ENCODE peak calls at places on chromosomes 7 and 10, in nine cellular contexts. Y, E, D, X, N, P, W, G and Z are unnamed samples.

GRCh38 chr7:50418086-50418515 is 32.0 kb downstream of the FIGNL1 start:
- DNase-seq in W (peak), N (peak), E (peak), Y (peak), P (peak), G (peak), X (peak), D (peak), Z (peak)

GRCh38 chr10:35216303-35216905 is 89.8 kb downstream of the CREM start:
- DNase-seq in G (no peak), X (no peak), Y (peak), W (no peak), E (peak), D (no peak), P (no peak), N (no peak), Z (no peak)

GRCh38 chr7:89623018-89623672 is 531.1 kb upstream of the STEAP1 start:
- DNase-seq in X (no peak), P (peak), W (peak), N (peak), Y (peak), G (peak), D (peak), E (peak), Z (peak)

GRCh38 chr7:134368851-134369533 is 52.3 kb upstream of the SLC35B4 start:
- DNase-seq in G (peak), N (no peak), W (no peak), Y (no peak), X (no peak), D (peak), E (peak), P (peak), Z (no peak)

GRCh38 chr7:82677493-82677892 is 233.9 kb upstream of the CACNA2D1 start:
- DNase-seq in Y (peak), D (peak), P (no peak), W (no peak), E (peak), X (no peak), N (peak), G (no peak), Z (no peak)

GRCh38 chr10:78199759-78200158 is 166.1 kb downstream of the RPS24 start:
- DNase-seq in Y (no peak), G (no peak), E (no peak), X (no peak), W (no peak), P (no peak), D (no peak), N (no peak), Z (no peak)

GRCh38 chr7:116122972-116123595 is 87.3 kb upstream of the TES start:
- DNase-seq in P (no peak), N (peak), W (peak), Y (peak), D (peak), E (peak), X (peak), G (peak), Z (no peak)

GRCh38 chr7:54785261-54785660 is 26.2 kb upstream of the SEC61G start:
- DNase-seq in E (no peak), P (no peak), N (no peak), D (no peak), X (peak), W (no peak), G (no peak), Y (no peak), Z (no peak)

GRCh38 chr10:30591249-30591670 is 38.3 kb downstream of the LYZL2 start:
- DNase-seq in E (peak), G (no peak), P (peak), D (peak), Y (peak), N (peak), W (peak), X (no peak), Z (peak)

GRCh38 chr7:142158741-142159496 is 47.4 kb downstream of the MGAM2 start:
- DNase-seq in D (no peak), W (no peak), X (no peak), G (no peak), P (no peak), E (no peak), Y (no peak), N (no peak), Z (no peak)

GRCh38 chr7:142150869-142151268 is 39.4 kb downstream of the MGAM2 start:
- DNase-seq in P (no peak), D (no peak), N (no peak), G (no peak), W (no peak), Y (no peak), X (peak), E (no peak), Z (no peak)

GRCh38 chr7:142152076-142152475 is 40.6 kb downstream of the MGAM2 start:
- DNase-seq in D (no peak), X (no peak), P (no peak), E (no peak), G (no peak), Y (no peak), N (no peak), W (no peak), Z (no peak)

GRCh38 chr7:142153400-142153799 is 41.9 kb downstream of the MGAM2 start:
- DNase-seq in G (no peak), X (no peak), D (no peak), N (no peak), Y (peak), E (peak), W (peak), P (peak), Z (no peak)
- TF ChIP-seq CTCF in G (no peak), X (peak), D (no peak), N (peak), Y (peak), E (peak), W (peak), P (peak), Z (peak)

GRCh38 chr7:137925754-137926153 is 76.1 kb downstream of the CREB3L2 start:
- DNase-seq in W (no peak), N (no peak), D (no peak), P (no peak), G (no peak), Y (no peak), X (no peak), E (no peak), Z (no peak)
- H3K4me3 ChIP-seq in W (no peak), N (no peak), D (no peak), P (no peak), G (no peak), Y (no peak), X (no peak), E (no peak), Z (no peak)

DNA sequence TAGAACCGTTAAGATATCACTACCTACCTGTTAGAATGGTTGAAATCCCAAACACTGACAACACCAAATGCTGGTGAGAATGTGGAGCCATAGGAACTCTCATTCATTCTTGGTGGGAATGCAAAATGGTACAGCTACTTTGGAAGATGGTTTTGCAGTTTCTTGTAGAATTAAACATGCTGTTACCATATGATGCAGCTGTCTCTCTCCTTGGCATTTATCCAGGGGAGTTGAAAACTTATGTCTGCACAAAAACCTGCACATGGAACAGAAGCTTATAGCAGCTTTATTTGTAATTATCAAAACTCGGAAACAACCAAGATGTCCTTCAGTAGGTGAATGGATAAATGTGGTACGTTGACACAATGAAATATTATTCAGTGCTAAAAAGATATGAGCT is 199.5 kb downstream of the BICC1 start:
- DNase-seq in X (no peak), D (peak), W (no peak), N (no peak), G (no peak), E (peak), Y (no peak), P (no peak), Z (no peak)
- TF ChIP-seq CTCF in X (no peak), D (no peak), W (no peak), N (no peak), G (no peak), E (no peak), Y (no peak), P (no peak), Z (no peak)

GRCh38 chr7:5687936-5688673 is 93.4 kb downstream of the RNF216 start:
- DNase-seq in P (no peak), N (no peak), D (no peak), Y (no peak), X (no peak), W (no peak), E (no peak), G (no peak), Z (no peak)
- H3K4me3 ChIP-seq in P (no peak), N (no peak), D (no peak), Y (no peak), X (peak), W (no peak), E (no peak), G (no peak), Z (no peak)

DNA sequence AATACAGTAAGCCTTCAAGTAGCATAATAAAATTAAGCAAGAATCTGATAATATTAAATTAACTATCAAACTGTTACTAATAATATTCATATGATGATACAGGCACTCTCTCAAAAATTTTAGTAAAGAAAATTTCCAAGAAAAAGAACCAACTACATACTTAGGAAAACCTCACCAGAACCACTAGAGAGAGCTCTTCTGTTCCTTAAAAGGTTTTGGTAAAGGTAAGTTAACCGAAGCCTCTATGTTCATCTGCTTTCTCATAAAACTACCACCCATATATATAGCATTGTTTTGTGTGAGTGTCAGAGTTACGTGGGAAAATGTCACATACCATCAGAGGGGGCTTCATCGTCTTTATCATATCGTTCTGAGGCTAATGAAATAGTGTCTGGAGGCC is 20.7 kb downstream of the SKAP2 start:
- DNase-seq in D (peak), E (peak), Y (peak), X (no peak), P (no peak), W (peak), G (no peak), N (peak), Z (no peak)
- TF ChIP-seq CTCF in D (no peak), E (peak), Y (no peak), X (peak), P (no peak), W (peak), G (peak), N (peak), Z (no peak)

GRCh38 chr10:6737758-6738463 is 157.8 kb upstream of the PRKCQ start:
- DNase-seq in W (no peak), N (no peak), P (no peak), Y (no peak), D (peak), X (no peak), G (no peak), E (peak), Z (no peak)

GRCh38 chr10:6737080-6737641 is 157.1 kb upstream of the PRKCQ start:
- DNase-seq in W (no peak), N (no peak), E (peak), Y (no peak), P (no peak), D (peak), X (no peak), G (no peak), Z (no peak)

GRCh38 chr10:6741561-6741960 is 161.5 kb upstream of the PRKCQ start:
- DNase-seq in G (no peak), Y (no peak), X (no peak), W (no peak), N (no peak), E (no peak), P (no peak), D (peak), Z (no peak)

GRCh38 chr10:6739530-6740174 is 159.6 kb upstream of the PRKCQ start:
- DNase-seq in Y (no peak), D (no peak), N (no peak), P (no peak), X (no peak), W (no peak), E (no peak), G (no peak), Z (no peak)

DNA sequence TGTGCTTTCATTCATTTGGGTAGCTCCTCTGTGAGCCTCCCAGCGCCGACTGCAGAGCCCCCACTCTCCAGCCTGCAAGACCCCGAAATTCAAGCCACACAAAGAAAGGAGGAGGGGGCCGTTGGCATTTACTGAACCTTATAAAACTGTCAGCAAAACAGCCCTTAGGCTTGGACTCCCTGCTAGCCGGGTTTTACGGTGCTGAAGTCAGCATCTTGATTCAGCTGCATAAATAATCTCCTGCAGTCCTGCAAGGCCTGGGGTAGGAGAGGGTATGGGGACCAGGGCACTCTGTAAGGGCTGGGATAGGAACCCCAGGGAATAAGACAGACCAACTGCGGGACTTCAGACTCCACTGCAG is 158.4 kb upstream of the PRKCQ start:
- DNase-seq in E (no peak), G (no peak), X (no peak), N (no peak), P (no peak), D (peak), W (no peak), Y (no peak), Z (no peak)
- H3K4me3 ChIP-seq in E (no peak), G (peak), X (peak), N (no peak), P (no peak), D (peak), W (no peak), Y (no peak), Z (no peak)

GRCh38 chr10:55668326-55668922 is 692.6 kb downstream of the ZWINT start:
- DNase-seq in N (peak), D (no peak), W (peak), X (no peak), E (no peak), Y (peak), P (no peak), G (no peak), Z (no peak)
- TF ChIP-seq CTCF in N (peak), D (no peak), W (peak), X (no peak), E (no peak), Y (peak), P (peak), G (no peak), Z (peak)